ENCODE peak calls at places on chromosomes 3 and 15, in nine cellular contexts. W is MM.1S; E is WTC11; N is activated CD8-positive, alpha-beta T cell treated with anti-CD3 and anti-CD28 coated beads for 36 hours; P is heart left ventricle; L is GM13977; Y is B cell; R is type B pancreatic cell; K is fibroblast of mammary gland. Z is an unnamed sample.

GRCh38 chr3:61600195-61600594 is 38.8 kb downstream of the PTPRG start:
- DNase-seq in R (no peak), P (no peak), N (no peak), Y (no peak), K (peak; percentile 51), L (no peak), E (no peak), W (no peak), Z (no peak)

GRCh38 chr3:146970236-146970635 is 365.1 kb upstream of the PLSCR5 start:
- DNase-seq in N (no peak), Y (no peak), K (peak; percentile 31), R (no peak), E (no peak), W (no peak), L (no peak), P (no peak), Z (no peak)

GRCh38 chr3:114928989-114929620 is 218.0 kb downstream of the ZBTB20 start:
- DNase-seq in L (no peak), N (no peak), Y (no peak), E (no peak), P (no peak), K (peak; percentile 7), R (no peak), W (no peak), Z (no peak)

GRCh38 chr15:84824260-84824690 is 7.1 kb downstream of the ALPK3 start:
- DNase-seq in L (no peak), K (peak; percentile 48), E (no peak), N (no peak), Y (no peak), P (no peak), R (no peak), W (no peak), Z (no peak)

GRCh38 chr3:52317601-52318000 is 1.5 kb downstream of the DNAH1 start:
- DNase-seq in K (peak; percentile 17), L (peak; percentile 72), W (peak; percentile 20), Y (peak; percentile 78), N (peak; percentile 76), P (peak; percentile 58), E (peak; percentile 93), R (no peak), Z (peak; percentile 63)

GRCh38 chr3:53258600-53259426 is 3.0 kb upstream of the TKT start:
- DNase-seq in P (no peak), N (no peak), W (no peak), E (no peak), L (no peak), Y (no peak), R (no peak), K (no peak), Z (no peak)

GRCh38 chr3:10985181-10985580 is 7.4 kb upstream of the SLC6A1 start:
- DNase-seq in Y (no peak), N (no peak), R (no peak), L (no peak), P (no peak), W (no peak), K (no peak), E (no peak), Z (no peak)

GRCh38 chr3:53571264-53571663 is 76.9 kb downstream of the CACNA1D start:
- DNase-seq in R (no peak), L (no peak), P (no peak), N (no peak), W (no peak), Y (no peak), K (no peak), E (no peak), Z (no peak)

GRCh38 chr3:111906667-111907066 is 47.6 kb downstream of the PHLDB2 start:
- DNase-seq in K (no peak), P (no peak), E (no peak), N (no peak), R (no peak), Y (no peak), L (no peak), W (no peak), Z (no peak)

GRCh38 chr3:111903067-111903511 is 44.0 kb downstream of the PHLDB2 start:
- DNase-seq in W (no peak), N (peak; percentile 39), Y (no peak), P (no peak), R (no peak), K (peak; percentile 85), E (no peak), L (no peak), Z (no peak)

GRCh38 chr3:111907151-111907550 is 48.1 kb downstream of the PHLDB2 start:
- DNase-seq in K (no peak), P (no peak), Y (no peak), E (no peak), L (no peak), N (no peak), R (no peak), W (no peak), Z (no peak)

GRCh38 chr3:111902534-111902933 is 43.5 kb downstream of the PHLDB2 start:
- DNase-seq in K (no peak), L (no peak), N (no peak), P (no peak), W (no peak), R (no peak), E (no peak), Y (no peak), Z (no peak)

DNA sequence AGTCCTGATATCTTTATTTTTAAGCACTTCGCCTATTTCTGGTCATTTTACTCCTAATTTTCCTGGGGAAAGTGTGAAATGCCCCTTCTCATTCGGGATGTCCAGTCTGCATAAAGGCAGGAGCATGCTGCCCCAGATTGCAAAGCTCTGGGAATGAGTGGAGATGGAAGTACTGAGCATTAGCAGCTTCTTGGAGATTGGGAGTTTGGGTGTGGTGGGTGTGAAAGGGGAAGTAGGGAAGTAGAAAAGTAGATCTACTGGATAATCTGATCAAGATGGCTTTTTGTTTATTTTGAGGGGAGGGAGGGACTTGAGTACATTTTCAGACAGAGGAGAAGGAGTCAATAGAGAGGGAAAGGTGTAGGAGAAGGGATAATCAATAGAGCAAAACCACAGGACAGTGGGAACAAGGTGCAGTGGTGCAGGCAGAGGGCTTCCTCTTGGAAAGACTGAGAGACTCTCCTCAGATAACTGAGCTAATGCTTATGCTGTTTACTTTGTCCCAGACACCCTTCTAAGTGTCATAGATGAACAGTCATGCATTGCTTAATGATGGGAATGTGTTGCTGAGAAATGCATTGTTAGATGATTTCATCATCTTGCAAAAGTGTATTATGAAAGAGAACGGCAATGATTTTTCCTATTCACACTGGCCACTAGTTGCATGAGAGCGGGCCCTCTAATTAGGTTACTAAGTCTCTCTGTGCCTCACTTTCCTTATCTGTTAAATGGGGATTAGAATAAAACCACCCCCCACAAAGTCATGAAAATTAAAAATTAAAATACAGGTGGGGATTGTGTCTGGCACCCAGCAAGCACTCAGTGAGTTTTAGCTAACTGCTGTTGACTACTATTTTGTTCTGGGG is 45.5 kb downstream of the PHLDB2 start:
- DNase-seq in W (no peak), K (peak; percentile 95), P (no peak), E (no peak), L (no peak), Y (no peak), N (no peak), R (no peak), Z (no peak)
- TF ChIP-seq CTCF in W (no peak), K (no peak), P (no peak), E (no peak), L (no peak), Y (no peak), N (no peak), R (no peak), Z (no peak)

DNA sequence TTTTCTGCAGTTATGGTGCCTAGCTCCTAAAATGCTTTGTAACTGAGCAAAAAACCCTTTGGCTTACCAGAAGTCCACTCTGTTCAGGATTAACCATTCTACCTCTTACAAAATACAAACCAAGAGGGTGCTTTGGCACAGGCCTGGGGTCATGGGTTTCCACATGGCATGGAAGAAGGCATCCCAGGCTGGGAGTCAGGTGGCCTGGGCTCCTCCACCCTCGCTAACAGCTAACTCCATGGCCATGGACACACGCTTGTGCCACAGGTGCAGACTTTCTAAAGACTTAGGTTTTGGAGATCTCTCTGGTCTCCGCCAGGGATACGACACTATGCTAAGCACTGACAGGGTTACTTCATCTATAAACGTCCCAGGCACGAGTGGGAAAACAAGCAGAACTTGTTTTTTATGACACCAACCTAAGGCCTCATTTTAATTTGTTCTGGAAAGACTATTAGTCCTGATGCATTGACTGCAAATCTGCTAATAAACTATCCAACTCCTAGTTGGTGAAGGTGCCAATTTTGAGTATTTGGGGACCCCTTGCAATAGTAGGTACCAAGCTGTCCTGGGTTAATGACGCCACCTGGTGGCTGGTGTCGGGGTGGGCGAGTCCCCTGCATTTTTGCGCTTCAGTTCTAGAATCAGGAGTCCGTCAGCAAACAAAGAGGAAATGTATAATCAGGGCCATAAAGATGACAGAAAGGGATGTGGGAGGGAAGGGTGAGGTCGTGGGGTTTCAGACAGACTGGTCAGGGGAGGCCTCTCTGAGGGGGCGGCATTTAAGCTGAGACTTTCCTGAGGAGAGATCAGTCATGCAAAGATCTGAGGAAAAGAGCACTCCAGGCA is 10.3 kb upstream of the ALDH1A3 start:
- DNase-seq in K (peak; percentile 27), P (no peak), W (no peak), E (peak; percentile 83), L (no peak), N (peak; percentile 45), R (no peak), Y (no peak), Z (no peak)
- TF ChIP-seq CTCF in K (peak; percentile 63), P (peak; percentile 24), W (peak; percentile 46), E (peak; percentile 81), L (peak; percentile 44), N (peak; percentile 64), R (peak; percentile 72), Y (peak; percentile 16), Z (peak; percentile 13)

DNA sequence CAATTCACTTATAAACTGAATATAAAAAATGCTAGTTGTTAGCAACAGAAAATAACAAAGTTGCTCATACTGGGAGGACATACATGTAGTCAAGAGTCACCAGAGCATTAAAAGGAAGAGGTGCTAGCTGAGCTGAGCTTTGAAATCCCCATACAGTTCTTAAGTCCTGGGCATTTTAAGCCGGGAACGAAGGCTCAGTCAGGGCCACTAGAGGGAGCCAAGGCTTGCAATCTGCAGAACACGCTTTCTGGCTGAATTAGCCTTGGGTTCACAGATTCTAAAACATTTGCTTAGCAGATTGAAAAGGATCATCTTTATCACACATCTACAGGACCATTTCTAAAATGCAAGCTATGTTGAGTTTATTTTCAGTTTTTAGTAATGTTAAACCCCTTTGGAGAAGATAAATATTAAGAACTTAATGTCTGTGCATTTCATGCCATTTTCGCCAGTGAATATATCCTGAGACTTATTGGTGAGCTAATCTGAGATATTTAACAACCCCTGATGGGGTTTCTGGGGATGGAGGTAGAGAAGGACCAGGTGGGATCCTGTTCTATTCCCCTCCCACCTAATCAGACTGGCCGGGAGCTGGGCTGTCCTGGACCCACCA is 26.3 kb upstream of the MNS1 start:
- DNase-seq in E (peak; percentile 70), N (peak; percentile 78), P (peak; percentile 29), W (peak; percentile 73), R (no peak), Y (peak; percentile 72), K (peak; percentile 78), L (peak; percentile 70), Z (peak; percentile 71)
- TF ChIP-seq CTCF in E (peak; percentile 65), N (peak; percentile 63), P (peak; percentile 84), W (peak; percentile 93), R (peak; percentile 93), Y (peak; percentile 90), K (peak; percentile 98), L (peak; percentile 92), Z (peak; percentile 90)

DNA sequence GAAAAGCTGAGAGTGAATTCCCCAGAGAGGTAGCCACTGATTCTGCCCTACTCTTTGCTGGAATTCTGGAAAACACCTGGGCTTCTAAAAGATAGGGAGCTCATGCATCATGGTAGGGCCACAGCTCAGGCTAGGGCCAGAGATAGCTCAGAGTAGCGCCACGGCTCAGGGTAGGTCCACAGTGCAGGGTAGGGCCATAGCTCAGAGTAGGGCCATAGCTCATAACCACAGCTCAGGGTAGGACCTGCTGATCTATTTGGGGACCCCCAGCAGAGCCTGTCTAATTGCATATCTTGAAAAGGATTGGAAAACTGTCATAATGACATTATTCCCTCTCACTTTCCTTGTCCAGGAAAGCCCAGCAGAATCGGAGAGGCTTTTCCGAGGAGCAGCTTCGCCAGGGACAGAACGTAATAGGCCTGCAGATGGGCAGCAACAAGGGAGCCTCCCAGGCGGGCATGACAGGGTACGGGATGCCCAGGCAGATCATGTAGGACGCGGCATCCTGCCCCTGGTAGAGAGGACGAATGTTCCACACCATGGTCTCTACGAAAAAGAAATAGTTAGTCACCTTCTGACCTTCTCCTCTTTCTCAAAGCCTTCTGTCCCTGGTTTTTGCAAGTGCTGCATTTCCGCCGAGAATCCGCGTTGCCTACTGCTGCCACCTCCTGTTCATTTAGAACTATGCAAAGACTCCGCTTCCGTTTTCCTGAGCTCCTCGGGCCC is 14.5 kb downstream of the TAGLN3 start:
- DNase-seq in K (peak; percentile 84), L (peak; percentile 53), P (peak; percentile 63), R (no peak), N (peak; percentile 83), Y (peak; percentile 65), E (peak; percentile 57), W (peak; percentile 85), Z (peak; percentile 62)
- TF ChIP-seq CTCF in K (peak; percentile 78), L (peak; percentile 80), P (peak; percentile 80), R (peak; percentile 82), N (peak; percentile 86), Y (peak; percentile 81), E (peak; percentile 41), W (peak; percentile 67), Z (peak; percentile 75)